ENCODE peak calls at places on chromosomes 16 and 17, in five cellular contexts. I is thyroid gland, E is H1, D is trophoblast cell, Y is sigmoid colon. O is an unnamed sample. For H3K4me1 and H3K27me3, the result is how much of the 10 kb centered on the place peaks cover.

GRCh38 chr17:45073414-45074070 is 12.4 kb downstream of the NMT1 start:
- DNase-seq in E (no peak), Y (peak), I (no peak), D (peak), O (no peak)

GRCh38 chr16:17964196-17964595 is 372.3 kb downstream of the NPIPA8 start:
- DNase-seq in Y (no peak), E (no peak), I (no peak), D (no peak), O (no peak)

GRCh38 chr17:68868708-68869107 is 86.5 kb downstream of the ABCA8 start:
- DNase-seq in I (peak), E (no peak), D (no peak), Y (no peak), O (no peak)

GRCh38 chr16:85736924-85737323 is 14.0 kb downstream of the C16orf74 start:
- DNase-seq in I (no peak), E (no peak), D (no peak), Y (no peak), O (no peak)

GRCh38 chr17:65191805-65192740 is 54.9 kb downstream of the RGS9 start:
- DNase-seq in D (peak), I (no peak), E (no peak), Y (no peak), O (no peak)

GRCh38 chr17:30796016-30796415 is 28.5 kb downstream of the CRLF3 start:
- DNase-seq in E (no peak), I (no peak), Y (no peak), D (no peak), O (no peak)

GRCh38 chr17:50589112-50589712 is 28.7 kb downstream of the CACNA1G start:
- DNase-seq in E (no peak), I (peak), D (no peak), Y (no peak), O (peak)

GRCh38 chr16:62363451-62363850 is 327.2 kb upstream of the CDH8 start:
- DNase-seq in E (no peak), D (no peak), Y (no peak), I (no peak), O (no peak)

GRCh38 chr16:2709588-2709984 is 10.4 kb downstream of the PRSS27 start:
- DNase-seq in Y (no peak), E (no peak), D (peak), I (no peak), O (no peak)

GRCh38 chr17:42403150-42403549 is 14.9 kb upstream of the STAT3 start:
- DNase-seq in Y (no peak), D (no peak), I (no peak), E (peak), O (peak)
- H3K4me1 ChIP-seq in Y (half or more), D (under half), I (under half), E (under half), O (under half)

GRCh38 chr17:42898147-42898807 is 2.3 kb upstream of the G6PC1 start:
- DNase-seq in Y (no peak), D (no peak), I (no peak), E (no peak), O (no peak)

GRCh38 chr17:42901535-42902229 is 1.1 kb downstream of the G6PC1 start:
- DNase-seq in E (no peak), D (no peak), I (no peak), Y (no peak), O (peak)

GRCh38 chr17:42904110-42904469 is 3.5 kb downstream of the G6PC1 start:
- DNase-seq in I (peak), D (no peak), Y (no peak), E (no peak), O (peak)

GRCh38 chr17:42895185-42895555 is 5.4 kb upstream of the G6PC1 start:
- DNase-seq in E (no peak), I (peak), D (no peak), Y (peak), O (peak)

GRCh38 chr17:42900460-42901331 is at the start of gene G6PC1:
- DNase-seq in Y (no peak), E (no peak), I (no peak), D (no peak), O (no peak)
- H3K4me3 ChIP-seq in Y (no peak), E (no peak), I (no peak), D (no peak), O (no peak)

GRCh38 chr16:1143761-1144450 is 9.0 kb upstream of the CACNA1H start:
- DNase-seq in E (no peak), D (no peak), Y (no peak), I (no peak), O (no peak)
- H3K27me3 ChIP-seq in E (under half), D (under half), Y (under half), I (under half), O (under half)

DNA sequence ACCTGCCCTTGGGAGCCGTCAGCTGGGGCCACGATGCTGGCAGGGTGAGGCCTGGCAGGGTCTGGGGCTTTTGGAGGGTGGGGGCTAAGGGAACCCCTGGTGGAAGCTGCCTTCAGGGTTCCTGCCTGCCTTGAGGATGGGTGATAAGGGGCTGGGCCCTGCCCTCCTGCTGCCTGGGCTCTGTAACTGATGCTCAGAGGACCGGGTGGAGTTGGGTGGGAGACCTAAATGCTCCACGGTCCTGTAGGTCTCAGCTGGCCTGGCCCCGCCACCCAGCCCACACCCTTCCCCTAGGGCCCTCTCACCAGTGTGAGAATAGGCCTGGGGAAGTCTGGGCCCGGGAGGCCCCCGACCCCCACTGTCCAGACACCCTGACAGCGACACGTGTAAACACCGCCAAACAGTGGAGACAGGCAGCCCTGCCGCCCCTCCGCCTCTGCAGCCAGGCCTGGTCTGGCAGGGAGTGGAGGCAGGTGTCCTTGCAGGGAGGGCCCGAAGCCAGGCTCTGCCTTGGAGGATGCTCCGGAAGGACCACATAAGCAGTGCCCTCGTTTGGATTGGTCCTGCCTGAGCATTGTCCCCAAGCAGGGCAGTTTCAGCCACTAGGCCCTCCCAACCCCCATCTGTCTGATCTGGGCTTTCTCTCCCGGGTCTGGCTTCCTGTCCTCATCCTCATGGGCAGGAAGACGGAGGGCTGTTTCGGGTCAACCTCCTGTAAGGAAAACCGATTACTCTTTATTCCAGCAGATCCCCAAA is 6.5 kb upstream of the BAHCC1 start:
- DNase-seq in I (peak), E (peak), D (no peak), Y (no peak), O (no peak)
- H3K4me1 ChIP-seq in I (half or more), E (under half), D (under half), Y (half or more), O (half or more)

O was measured in stomach.